ENCODE peak calls at places on chromosomes 5 and 9, in eight cellular contexts. One of them, this sample, is unnamed.

GRCh38 chr9:85522459-85523092 is 219.2 kb downstream of the AGTPBP1 start:
- DNase-seq in thyroid gland: peak; percentile 26
- DNase-seq in K562: no peak
- DNase-seq in transverse colon: peak; percentile 11
- DNase-seq in heart right ventricle: peak; percentile 55
- DNase-seq in prostate gland: peak; percentile 8
- DNase-seq in SK-N-SH: peak; percentile 68
- DNase-seq in lung: no peak
- DNase-seq in this sample: no peak

GRCh38 chr5:119678351-119679028 is 49.1 kb downstream of the FAM170A start:
- DNase-seq in thyroid gland: no peak
- DNase-seq in K562: no peak
- DNase-seq in transverse colon: no peak
- DNase-seq in heart right ventricle: no peak
- DNase-seq in prostate gland: no peak
- DNase-seq in SK-N-SH: no peak
- DNase-seq in lung: no peak
- DNase-seq in this sample: no peak

GRCh38 chr5:175460126-175460525 is 16.1 kb upstream of the DRD1 start:
- DNase-seq in thyroid gland: no peak
- DNase-seq in K562: no peak
- DNase-seq in transverse colon: no peak
- DNase-seq in heart right ventricle: no peak
- DNase-seq in prostate gland: no peak
- DNase-seq in SK-N-SH: no peak
- DNase-seq in lung: no peak
- DNase-seq in this sample: no peak

GRCh38 chr9:69370430-69370829 is 45.4 kb downstream of the ENTREP1 start:
- DNase-seq in thyroid gland: no peak
- DNase-seq in K562: no peak
- DNase-seq in transverse colon: no peak
- DNase-seq in heart right ventricle: no peak
- DNase-seq in prostate gland: no peak
- DNase-seq in SK-N-SH: no peak
- DNase-seq in lung: no peak
- DNase-seq in this sample: no peak

GRCh38 chr5:151075698-151076331 is 5.0 kb downstream of the TNIP1 start:
- DNase-seq in thyroid gland: peak; percentile 72
- DNase-seq in K562: no peak
- DNase-seq in transverse colon: peak; percentile 64
- DNase-seq in heart right ventricle: no peak
- DNase-seq in prostate gland: no peak
- DNase-seq in SK-N-SH: no peak
- DNase-seq in lung: peak; percentile 81
- DNase-seq in this sample: no peak

GRCh38 chr9:19379697-19380046 is 364 bp downstream of the RPS6 start:
- DNase-seq in thyroid gland: peak; percentile 37
- DNase-seq in K562: peak; percentile 44
- DNase-seq in transverse colon: peak; percentile 42
- DNase-seq in heart right ventricle: peak; percentile 50
- DNase-seq in prostate gland: no peak
- DNase-seq in SK-N-SH: peak; percentile 54
- DNase-seq in lung: no peak
- DNase-seq in this sample: no peak

GRCh38 chr5:115543365-115543700 is 1.2 kb downstream of the FEM1C start:
- DNase-seq in thyroid gland: peak; percentile 11
- DNase-seq in K562: no peak
- DNase-seq in transverse colon: peak; percentile 40
- DNase-seq in heart right ventricle: no peak
- DNase-seq in prostate gland: peak; percentile 11
- DNase-seq in SK-N-SH: no peak
- DNase-seq in lung: no peak
- DNase-seq in this sample: peak; percentile 66

GRCh38 chr9:91217388-91217787 is 144.3 kb downstream of the AUH start:
- DNase-seq in thyroid gland: no peak
- DNase-seq in K562: no peak
- DNase-seq in transverse colon: no peak
- DNase-seq in heart right ventricle: no peak
- DNase-seq in prostate gland: no peak
- DNase-seq in SK-N-SH: no peak
- DNase-seq in lung: no peak
- DNase-seq in this sample: no peak

GRCh38 chr5:78361226-78361993 is 993 bp downstream of the SCAMP1 start:
- DNase-seq in thyroid gland: peak; percentile 56
- DNase-seq in K562: peak; percentile 25
- DNase-seq in transverse colon: peak; percentile 53
- DNase-seq in heart right ventricle: peak; percentile 18
- DNase-seq in prostate gland: peak; percentile 58
- DNase-seq in SK-N-SH: peak; percentile 48
- DNase-seq in lung: peak; percentile 49
- DNase-seq in this sample: peak; percentile 55

GRCh38 chr5:105952875-105953274 is 1717.9 kb downstream of the EFNA5 start:
- DNase-seq in thyroid gland: no peak
- DNase-seq in K562: no peak
- DNase-seq in transverse colon: no peak
- DNase-seq in heart right ventricle: no peak
- DNase-seq in prostate gland: no peak
- DNase-seq in SK-N-SH: peak; percentile 3
- DNase-seq in lung: no peak
- DNase-seq in this sample: no peak

GRCh38 chr5:179263391-179264052 is 81.7 kb downstream of the ADAMTS2 start:
- DNase-seq in thyroid gland: no peak
- DNase-seq in K562: no peak
- DNase-seq in transverse colon: peak; percentile 3
- DNase-seq in heart right ventricle: no peak
- DNase-seq in prostate gland: no peak
- DNase-seq in SK-N-SH: peak; percentile 20
- DNase-seq in lung: no peak
- DNase-seq in this sample: no peak

GRCh38 chr9:85040806-85041575 is 371.5 kb downstream of the NTRK2 start:
- DNase-seq in thyroid gland: no peak
- DNase-seq in K562: no peak
- DNase-seq in transverse colon: no peak
- DNase-seq in heart right ventricle: no peak
- DNase-seq in prostate gland: no peak
- DNase-seq in SK-N-SH: no peak
- DNase-seq in lung: no peak
- DNase-seq in this sample: no peak

GRCh38 chr5:173530547-173530946 is 85.9 kb downstream of the BOD1 start:
- DNase-seq in thyroid gland: no peak
- DNase-seq in K562: no peak
- DNase-seq in transverse colon: no peak
- DNase-seq in heart right ventricle: no peak
- DNase-seq in prostate gland: no peak
- DNase-seq in SK-N-SH: no peak
- DNase-seq in lung: no peak
- DNase-seq in this sample: no peak

GRCh38 chr9:133164209-133164590 is 486 bp upstream of the GBGT1 start:
- DNase-seq in thyroid gland: no peak
- DNase-seq in K562: no peak
- DNase-seq in transverse colon: no peak
- DNase-seq in heart right ventricle: no peak
- DNase-seq in prostate gland: no peak
- DNase-seq in SK-N-SH: no peak
- DNase-seq in lung: no peak
- DNase-seq in this sample: peak; percentile 32
- H3K9me3 ChIP-seq in thyroid gland: no peaks in the 10 kb centered on the region
- H3K9me3 ChIP-seq in K562: no peaks in the 10 kb centered on the region
- H3K9me3 ChIP-seq in transverse colon: no peaks in the 10 kb centered on the region
- H3K9me3 ChIP-seq in heart right ventricle: no peaks in the 10 kb centered on the region
- H3K9me3 ChIP-seq in prostate gland: no peaks in the 10 kb centered on the region
- H3K9me3 ChIP-seq in SK-N-SH: no peaks in the 10 kb centered on the region
- H3K9me3 ChIP-seq in lung: no peaks in the 10 kb centered on the region
- H3K9me3 ChIP-seq in this sample: no peaks in the 10 kb centered on the region

GRCh38 chr5:39870137-39870536 is 445.4 kb upstream of the DAB2 start:
- DNase-seq in thyroid gland: no peak
- DNase-seq in K562: no peak
- DNase-seq in transverse colon: no peak
- DNase-seq in heart right ventricle: no peak
- DNase-seq in prostate gland: no peak
- DNase-seq in SK-N-SH: no peak
- DNase-seq in lung: no peak
- DNase-seq in this sample: no peak
- H3K9me3 ChIP-seq in thyroid gland: no peaks in the 10 kb centered on the region
- H3K9me3 ChIP-seq in K562: no peaks in the 10 kb centered on the region
- H3K9me3 ChIP-seq in transverse colon: peaks cover 6% of the 10 kb centered on the region
- H3K9me3 ChIP-seq in heart right ventricle: peaks cover 13% of the 10 kb centered on the region
- H3K9me3 ChIP-seq in prostate gland: no peaks in the 10 kb centered on the region
- H3K9me3 ChIP-seq in SK-N-SH: no peaks in the 10 kb centered on the region
- H3K9me3 ChIP-seq in lung: no peaks in the 10 kb centered on the region
- H3K9me3 ChIP-seq in this sample: no peaks in the 10 kb centered on the region

GRCh38 chr9:135392511-135392910 is 87.1 kb upstream of the PPP1R26 start:
- DNase-seq in thyroid gland: no peak
- DNase-seq in K562: no peak
- DNase-seq in transverse colon: no peak
- DNase-seq in heart right ventricle: no peak
- DNase-seq in prostate gland: no peak
- DNase-seq in SK-N-SH: no peak
- DNase-seq in lung: no peak
- DNase-seq in this sample: no peak
- H3K9me3 ChIP-seq in thyroid gland: no peaks in the 10 kb centered on the region
- H3K9me3 ChIP-seq in K562: no peaks in the 10 kb centered on the region
- H3K9me3 ChIP-seq in transverse colon: no peaks in the 10 kb centered on the region
- H3K9me3 ChIP-seq in heart right ventricle: peaks cover 4% of the 10 kb centered on the region
- H3K9me3 ChIP-seq in prostate gland: no peaks in the 10 kb centered on the region
- H3K9me3 ChIP-seq in SK-N-SH: no peaks in the 10 kb centered on the region
- H3K9me3 ChIP-seq in lung: peaks cover 11% of the 10 kb centered on the region
- H3K9me3 ChIP-seq in this sample: no peaks in the 10 kb centered on the region

DNA sequence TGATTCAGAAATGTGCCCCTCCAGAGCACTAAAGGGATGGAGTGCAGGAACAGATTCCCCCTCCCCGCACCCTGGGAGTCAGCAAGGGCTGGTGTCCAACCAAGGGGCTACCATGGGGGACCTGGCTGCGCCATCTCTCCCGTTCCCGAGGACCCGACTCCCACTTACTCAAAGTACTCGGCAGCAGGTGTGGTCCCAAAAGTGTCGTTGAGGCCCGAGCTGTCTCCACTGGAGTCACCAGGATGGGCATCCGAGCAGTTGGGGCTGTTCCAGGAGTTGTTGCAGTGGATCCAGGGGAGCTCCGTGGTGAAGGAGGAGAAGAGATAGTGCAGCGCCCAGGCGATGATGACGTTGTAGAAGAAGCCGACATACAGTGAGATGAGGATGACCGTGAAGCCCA is 12.9 kb downstream of the SLC6A3 start:
- DNase-seq in thyroid gland: no peak
- DNase-seq in K562: no peak
- DNase-seq in transverse colon: no peak
- DNase-seq in heart right ventricle: no peak
- DNase-seq in prostate gland: no peak
- DNase-seq in SK-N-SH: peak; percentile 12
- DNase-seq in lung: no peak
- DNase-seq in this sample: peak; percentile 37
- H3K9me3 ChIP-seq in thyroid gland: no peaks in the 10 kb centered on the region
- H3K9me3 ChIP-seq in K562: peaks cover 2% of the 10 kb centered on the region
- H3K9me3 ChIP-seq in transverse colon: peaks cover 19% of the 10 kb centered on the region
- H3K9me3 ChIP-seq in heart right ventricle: peaks cover 20% of the 10 kb centered on the region
- H3K9me3 ChIP-seq in prostate gland: no peaks in the 10 kb centered on the region
- H3K9me3 ChIP-seq in SK-N-SH: peaks cover 9% of the 10 kb centered on the region
- H3K9me3 ChIP-seq in lung: peaks cover 24% of the 10 kb centered on the region
- H3K9me3 ChIP-seq in this sample: no peaks in the 10 kb centered on the region